ENCODE peak calls at places on chromosome 5, in four cellular contexts. N is fibroblast of the aortic adventitia, V is ureter, S is cardiac muscle cell. U is an unnamed sample.

GRCh38 chr5:172837640-172838039 is 3.6 kb downstream of the ERGIC1 start:
- DNase-seq in N (no peak), V (peak; percentile 84), S (no peak), U (peak; percentile 26)

GRCh38 chr5:100270323-100270771 is 264.8 kb upstream of the FAM174A start:
- DNase-seq in N (no peak), V (no peak), S (no peak), U (peak; percentile 14)

GRCh38 chr5:57445715-57446037 is 36.9 kb downstream of the ACTBL2 start:
- DNase-seq in N (peak; percentile 59), V (no peak), S (no peak), U (no peak)

GRCh38 chr5:176700239-176700847 is 53.1 kb downstream of the TSPAN17 start:
- DNase-seq in N (no peak), V (no peak), S (peak; percentile 48), U (no peak)

GRCh38 chr5:141650851-141651727 is at the start of gene FCHSD1:
- DNase-seq in N (peak; percentile 71), V (peak; percentile 94), S (peak; percentile 89), U (peak; percentile 80)

GRCh38 chr5:10307206-10308148 is at the start of gene CMBL:
- DNase-seq in N (peak; percentile 68), V (peak; percentile 64), S (peak; percentile 37), U (no peak)

GRCh38 chr5:142512680-142513042 is 173.2 kb downstream of the FGF1 start:
- DNase-seq in N (no peak), V (no peak), S (no peak), U (no peak)

GRCh38 chr5:67214713-67215591 is 18.4 kb upstream of the CD180 start:
- DNase-seq in N (no peak), V (no peak), S (no peak), U (no peak)

GRCh38 chr5:400282-401215 is 42.4 kb upstream of the EXOC3 start:
- DNase-seq in N (peak; percentile 84), V (peak; percentile 43), S (no peak), U (no peak)

GRCh38 chr5:78627766-78628165 is 20.8 kb downstream of the LHFPL2 start:
- DNase-seq in N (peak; percentile 43), V (no peak), S (no peak), U (no peak)

GRCh38 chr5:170740586-170741205 is 42.8 kb upstream of the GABRP start:
- DNase-seq in N (no peak), V (no peak), S (no peak), U (no peak)

GRCh38 chr5:859391-859790 is 8.6 kb upstream of the ZDHHC11 start:
- DNase-seq in N (no peak), V (no peak), S (no peak), U (no peak)

GRCh38 chr5:17190242-17190778 is 27.1 kb upstream of the BASP1 start:
- DNase-seq in N (peak; percentile 94), V (no peak), S (peak; percentile 64), U (peak; percentile 53)

GRCh38 chr5:10854526-10855277 is 93.7 kb upstream of the DAP start:
- DNase-seq in N (no peak), V (no peak), S (no peak), U (peak; percentile 21)

U was measured in globus pallidus.